ENCODE peak calls at places on chromosomes 6 and 20, in five cellular contexts. M, Y, K, P and D are unnamed samples.

GRCh38 chr20:41279546-41280225 is 37.8 kb downstream of the ZHX3 start:
- DNase-seq in P (no peak), Y (no peak), K (no peak), M (peak; percentile 40), D (no peak)

GRCh38 chr6:33187809-33188208 is 4.5 kb downstream of the COL11A2 start:
- DNase-seq in Y (no peak), P (no peak), K (no peak), M (no peak), D (no peak)

GRCh38 chr20:63072231-63072791 is 65.5 kb upstream of the BHLHE23 start:
- DNase-seq in P (peak; percentile 20), Y (no peak), K (peak; percentile 22), M (no peak), D (no peak)

GRCh38 chr20:13029687-13030510 is 21.1 kb downstream of the SPTLC3 start:
- DNase-seq in K (no peak), P (no peak), Y (no peak), M (peak; percentile 33), D (no peak)

GRCh38 chr20:22577515-22578220 is 6.7 kb downstream of the FOXA2 start:
- DNase-seq in M (no peak), K (peak; percentile 68), P (no peak), Y (no peak), D (no peak)

GRCh38 chr20:25355191-25355590 is 35.4 kb downstream of the ABHD12 start:
- DNase-seq in K (no peak), Y (no peak), M (no peak), P (no peak), D (no peak)

GRCh38 chr20:872855-873520 is 39.5 kb downstream of the FAM110A start:
- DNase-seq in Y (no peak), K (peak; percentile 65), M (no peak), P (no peak), D (no peak)

GRCh38 chr20:45374966-45375365 is 3.2 kb downstream of the TP53TG5 start:
- DNase-seq in Y (no peak), P (no peak), M (no peak), K (no peak), D (no peak)